ENCODE peak calls at places on chromosome 4, in seven cellular contexts. One of them, this sample, is unnamed.

GRCh38 chr4:26648260-26648659 is 64.4 kb downstream of the TBC1D19 start:
- DNase-seq in choroid plexus epithelial cell: no peak
- DNase-seq in posterior cingulate gyrus: no peak
- DNase-seq in non-pigmented ciliary epithelial cell: no peak
- DNase-seq in renal cortical epithelial cell: no peak
- DNase-seq in aorta: no peak
- DNase-seq in esophagus squamous epithelium: no peak
- DNase-seq in this sample: no peak

GRCh38 chr4:107870916-107871786 is 46.4 kb downstream of the SGMS2 start:
- DNase-seq in esophagus squamous epithelium: no peak
- DNase-seq in choroid plexus epithelial cell: peak
- DNase-seq in renal cortical epithelial cell: no peak
- DNase-seq in aorta: no peak
- DNase-seq in posterior cingulate gyrus: no peak
- DNase-seq in non-pigmented ciliary epithelial cell: no peak
- DNase-seq in this sample: no peak

GRCh38 chr4:39353478-39354177 is 12.5 kb downstream of the RFC1 start:
- DNase-seq in choroid plexus epithelial cell: peak
- DNase-seq in non-pigmented ciliary epithelial cell: no peak
- DNase-seq in aorta: no peak
- DNase-seq in posterior cingulate gyrus: no peak
- DNase-seq in renal cortical epithelial cell: peak
- DNase-seq in esophagus squamous epithelium: no peak
- DNase-seq in this sample: peak

GRCh38 chr4:159240690-159241089 is 137.8 kb downstream of the RAPGEF2 start:
- DNase-seq in choroid plexus epithelial cell: peak
- DNase-seq in non-pigmented ciliary epithelial cell: no peak
- DNase-seq in posterior cingulate gyrus: no peak
- DNase-seq in esophagus squamous epithelium: no peak
- DNase-seq in renal cortical epithelial cell: no peak
- DNase-seq in aorta: no peak
- DNase-seq in this sample: no peak

GRCh38 chr4:185143596-185143969 is 517 bp downstream of the SLC25A4 start:
- DNase-seq in non-pigmented ciliary epithelial cell: no peak
- DNase-seq in posterior cingulate gyrus: peak
- DNase-seq in renal cortical epithelial cell: peak
- DNase-seq in aorta: peak
- DNase-seq in choroid plexus epithelial cell: peak
- DNase-seq in esophagus squamous epithelium: no peak
- DNase-seq in this sample: no peak

GRCh38 chr4:36288727-36289126 is 7.3 kb downstream of the DTHD1 start:
- DNase-seq in choroid plexus epithelial cell: no peak
- DNase-seq in posterior cingulate gyrus: no peak
- DNase-seq in aorta: no peak
- DNase-seq in renal cortical epithelial cell: peak
- DNase-seq in non-pigmented ciliary epithelial cell: no peak
- DNase-seq in esophagus squamous epithelium: no peak
- DNase-seq in this sample: no peak

GRCh38 chr4:148874331-148874730 is 432.1 kb upstream of the NR3C2 start:
- DNase-seq in posterior cingulate gyrus: no peak
- DNase-seq in esophagus squamous epithelium: no peak
- DNase-seq in aorta: no peak
- DNase-seq in choroid plexus epithelial cell: no peak
- DNase-seq in renal cortical epithelial cell: no peak
- DNase-seq in non-pigmented ciliary epithelial cell: no peak
- DNase-seq in this sample: no peak

GRCh38 chr4:7256989-7257810 is 64.9 kb downstream of the SORCS2 start:
- DNase-seq in non-pigmented ciliary epithelial cell: no peak
- DNase-seq in choroid plexus epithelial cell: peak
- DNase-seq in aorta: no peak
- DNase-seq in renal cortical epithelial cell: no peak
- DNase-seq in posterior cingulate gyrus: no peak
- DNase-seq in esophagus squamous epithelium: no peak
- DNase-seq in this sample: no peak

GRCh38 chr4:95045429-95045828 is 287.7 kb downstream of the BMPR1B start:
- DNase-seq in aorta: no peak
- DNase-seq in choroid plexus epithelial cell: peak
- DNase-seq in posterior cingulate gyrus: no peak
- DNase-seq in esophagus squamous epithelium: no peak
- DNase-seq in renal cortical epithelial cell: peak
- DNase-seq in non-pigmented ciliary epithelial cell: no peak
- DNase-seq in this sample: no peak

GRCh38 chr4:19532120-19532848 is 719.4 kb upstream of the SLIT2 start:
- DNase-seq in esophagus squamous epithelium: no peak
- DNase-seq in aorta: no peak
- DNase-seq in choroid plexus epithelial cell: peak
- DNase-seq in renal cortical epithelial cell: peak
- DNase-seq in non-pigmented ciliary epithelial cell: no peak
- DNase-seq in posterior cingulate gyrus: no peak
- DNase-seq in this sample: no peak

GRCh38 chr4:15961778-15962510 is 1.0 kb downstream of the FGFBP2 start:
- DNase-seq in choroid plexus epithelial cell: no peak
- DNase-seq in posterior cingulate gyrus: no peak
- DNase-seq in renal cortical epithelial cell: no peak
- DNase-seq in aorta: no peak
- DNase-seq in esophagus squamous epithelium: no peak
- DNase-seq in non-pigmented ciliary epithelial cell: no peak
- DNase-seq in this sample: no peak

GRCh38 chr4:101102114-101102752 is 245.1 kb downstream of the PPP3CA start:
- DNase-seq in non-pigmented ciliary epithelial cell: peak
- DNase-seq in renal cortical epithelial cell: no peak
- DNase-seq in choroid plexus epithelial cell: peak
- DNase-seq in esophagus squamous epithelium: no peak
- DNase-seq in aorta: peak
- DNase-seq in posterior cingulate gyrus: no peak
- DNase-seq in this sample: no peak

GRCh38 chr4:40699648-40700047 is 50.1 kb upstream of the NSUN7 start:
- DNase-seq in posterior cingulate gyrus: no peak
- DNase-seq in aorta: no peak
- DNase-seq in renal cortical epithelial cell: peak
- DNase-seq in choroid plexus epithelial cell: peak
- DNase-seq in esophagus squamous epithelium: no peak
- DNase-seq in non-pigmented ciliary epithelial cell: peak
- DNase-seq in this sample: no peak

GRCh38 chr4:168769416-168769815 is 240.6 kb downstream of the CBR4 start:
- DNase-seq in posterior cingulate gyrus: no peak
- DNase-seq in aorta: no peak
- DNase-seq in esophagus squamous epithelium: no peak
- DNase-seq in choroid plexus epithelial cell: peak
- DNase-seq in non-pigmented ciliary epithelial cell: no peak
- DNase-seq in renal cortical epithelial cell: peak
- DNase-seq in this sample: no peak

GRCh38 chr4:183728223-183729068 is 69.4 kb downstream of the TRAPPC11 start:
- DNase-seq in choroid plexus epithelial cell: no peak
- DNase-seq in posterior cingulate gyrus: no peak
- DNase-seq in aorta: no peak
- DNase-seq in renal cortical epithelial cell: no peak
- DNase-seq in non-pigmented ciliary epithelial cell: no peak
- DNase-seq in esophagus squamous epithelium: no peak
- DNase-seq in this sample: no peak

GRCh38 chr4:2843909-2844584 is 403 bp downstream of the ADD1 start:
- DNase-seq in posterior cingulate gyrus: no peak
- DNase-seq in non-pigmented ciliary epithelial cell: no peak
- DNase-seq in renal cortical epithelial cell: no peak
- DNase-seq in aorta: no peak
- DNase-seq in choroid plexus epithelial cell: peak
- DNase-seq in esophagus squamous epithelium: no peak
- DNase-seq in this sample: no peak

GRCh38 chr4:72568959-72569718 is at the start of gene ADAMTS3:
- DNase-seq in non-pigmented ciliary epithelial cell: no peak
- DNase-seq in aorta: peak
- DNase-seq in posterior cingulate gyrus: no peak
- DNase-seq in esophagus squamous epithelium: no peak
- DNase-seq in renal cortical epithelial cell: peak
- DNase-seq in choroid plexus epithelial cell: peak
- DNase-seq in this sample: peak

GRCh38 chr4:3869661-3870566 is 103.7 kb downstream of the ADRA2C start:
- DNase-seq in posterior cingulate gyrus: no peak
- DNase-seq in aorta: peak
- DNase-seq in esophagus squamous epithelium: no peak
- DNase-seq in choroid plexus epithelial cell: no peak
- DNase-seq in non-pigmented ciliary epithelial cell: no peak
- DNase-seq in renal cortical epithelial cell: no peak
- DNase-seq in this sample: no peak

GRCh38 chr4:153792007-153792892 is 3.4 kb upstream of the SFRP2 start:
- DNase-seq in renal cortical epithelial cell: peak
- DNase-seq in esophagus squamous epithelium: no peak
- DNase-seq in posterior cingulate gyrus: peak
- DNase-seq in aorta: peak
- DNase-seq in choroid plexus epithelial cell: peak
- DNase-seq in non-pigmented ciliary epithelial cell: no peak
- DNase-seq in this sample: no peak

GRCh38 chr4:16626945-16627344 is 271.5 kb downstream of the LDB2 start:
- DNase-seq in renal cortical epithelial cell: peak
- DNase-seq in posterior cingulate gyrus: peak
- DNase-seq in non-pigmented ciliary epithelial cell: peak
- DNase-seq in choroid plexus epithelial cell: peak
- DNase-seq in esophagus squamous epithelium: no peak
- DNase-seq in aorta: no peak
- DNase-seq in this sample: no peak

GRCh38 chr4:164700471-164700870 is 53.5 kb upstream of the SMIM31 start:
- DNase-seq in choroid plexus epithelial cell: no peak
- DNase-seq in aorta: no peak
- DNase-seq in non-pigmented ciliary epithelial cell: no peak
- DNase-seq in esophagus squamous epithelium: no peak
- DNase-seq in renal cortical epithelial cell: no peak
- DNase-seq in posterior cingulate gyrus: no peak
- DNase-seq in this sample: no peak

GRCh38 chr4:128228021-128228571 is 59.5 kb downstream of the PGRMC2 start:
- DNase-seq in non-pigmented ciliary epithelial cell: no peak
- DNase-seq in posterior cingulate gyrus: no peak
- DNase-seq in choroid plexus epithelial cell: no peak
- DNase-seq in renal cortical epithelial cell: peak
- DNase-seq in esophagus squamous epithelium: no peak
- DNase-seq in aorta: no peak
- DNase-seq in this sample: no peak

GRCh38 chr4:100497729-100498250 is 20.0 kb downstream of the EMCN start:
- DNase-seq in non-pigmented ciliary epithelial cell: no peak
- DNase-seq in aorta: no peak
- DNase-seq in esophagus squamous epithelium: no peak
- DNase-seq in renal cortical epithelial cell: no peak
- DNase-seq in choroid plexus epithelial cell: peak
- DNase-seq in posterior cingulate gyrus: no peak
- DNase-seq in this sample: no peak

GRCh38 chr4:56296449-56296990 is 90.8 kb downstream of the AASDH start:
- DNase-seq in renal cortical epithelial cell: no peak
- DNase-seq in esophagus squamous epithelium: no peak
- DNase-seq in non-pigmented ciliary epithelial cell: no peak
- DNase-seq in choroid plexus epithelial cell: no peak
- DNase-seq in posterior cingulate gyrus: no peak
- DNase-seq in aorta: no peak
- DNase-seq in this sample: no peak

GRCh38 chr4:123954220-123954619 is 557.6 kb downstream of the SPRY1 start:
- DNase-seq in esophagus squamous epithelium: no peak
- DNase-seq in renal cortical epithelial cell: no peak
- DNase-seq in posterior cingulate gyrus: no peak
- DNase-seq in choroid plexus epithelial cell: no peak
- DNase-seq in non-pigmented ciliary epithelial cell: no peak
- DNase-seq in aorta: no peak
- DNase-seq in this sample: no peak

GRCh38 chr4:95061220-95061619 is 303.5 kb downstream of the BMPR1B start:
- DNase-seq in choroid plexus epithelial cell: peak
- DNase-seq in renal cortical epithelial cell: peak
- DNase-seq in posterior cingulate gyrus: no peak
- DNase-seq in aorta: no peak
- DNase-seq in esophagus squamous epithelium: no peak
- DNase-seq in non-pigmented ciliary epithelial cell: no peak
- DNase-seq in this sample: no peak

GRCh38 chr4:95910749-95911148 is 70.9 kb downstream of the PDHA2 start:
- DNase-seq in aorta: no peak
- DNase-seq in posterior cingulate gyrus: no peak
- DNase-seq in renal cortical epithelial cell: no peak
- DNase-seq in choroid plexus epithelial cell: no peak
- DNase-seq in non-pigmented ciliary epithelial cell: no peak
- DNase-seq in esophagus squamous epithelium: no peak
- DNase-seq in this sample: no peak

GRCh38 chr4:52750819-52751348 is 341 bp downstream of the ERVMER34-1 start:
- DNase-seq in aorta: peak
- DNase-seq in esophagus squamous epithelium: no peak
- DNase-seq in choroid plexus epithelial cell: no peak
- DNase-seq in renal cortical epithelial cell: no peak
- DNase-seq in posterior cingulate gyrus: no peak
- DNase-seq in non-pigmented ciliary epithelial cell: no peak
- DNase-seq in this sample: peak

GRCh38 chr4:55851885-55852284 is 1.6 kb upstream of the EXOC1 start:
- DNase-seq in non-pigmented ciliary epithelial cell: no peak
- DNase-seq in posterior cingulate gyrus: no peak
- DNase-seq in renal cortical epithelial cell: peak
- DNase-seq in esophagus squamous epithelium: no peak
- DNase-seq in aorta: no peak
- DNase-seq in choroid plexus epithelial cell: no peak
- DNase-seq in this sample: no peak

GRCh38 chr4:189096717-189097116 is 844.0 kb upstream of the FRG1 start:
- DNase-seq in aorta: no peak
- DNase-seq in choroid plexus epithelial cell: no peak
- DNase-seq in posterior cingulate gyrus: no peak
- DNase-seq in renal cortical epithelial cell: no peak
- DNase-seq in non-pigmented ciliary epithelial cell: no peak
- DNase-seq in esophagus squamous epithelium: no peak
- DNase-seq in this sample: no peak

GRCh38 chr4:4409416-4410115 is 22.7 kb downstream of the NSG1 start:
- DNase-seq in renal cortical epithelial cell: no peak
- DNase-seq in posterior cingulate gyrus: no peak
- DNase-seq in choroid plexus epithelial cell: no peak
- DNase-seq in esophagus squamous epithelium: no peak
- DNase-seq in non-pigmented ciliary epithelial cell: no peak
- DNase-seq in aorta: peak
- DNase-seq in this sample: no peak

GRCh38 chr4:8690811-8691775 is 98.5 kb downstream of the CPZ start:
- DNase-seq in aorta: no peak
- DNase-seq in non-pigmented ciliary epithelial cell: no peak
- DNase-seq in renal cortical epithelial cell: no peak
- DNase-seq in choroid plexus epithelial cell: no peak
- DNase-seq in esophagus squamous epithelium: no peak
- DNase-seq in posterior cingulate gyrus: no peak
- DNase-seq in this sample: no peak

GRCh38 chr4:80240976-80241375 is 25.5 kb upstream of the FGF5 start:
- DNase-seq in aorta: no peak
- DNase-seq in non-pigmented ciliary epithelial cell: no peak
- DNase-seq in posterior cingulate gyrus: no peak
- DNase-seq in renal cortical epithelial cell: no peak
- DNase-seq in esophagus squamous epithelium: no peak
- DNase-seq in choroid plexus epithelial cell: no peak
- DNase-seq in this sample: no peak